ENCODE peak calls at places on chromosomes 4 and X, in seven cellular contexts. V, W, Y, R, C, A and O are unnamed samples.

GRCh38 chr4:88276952-88277710 is 7.2 kb downstream of the PPM1K start:
- DNase-seq in V (no peak), W (no peak), Y (no peak), R (no peak), C (no peak), A (no peak), O (no peak)

GRCh38 chr4:87188932-87189331 is 31.5 kb downstream of the KLHL8 start:
- DNase-seq in V (no peak), W (peak), Y (no peak), R (no peak), C (peak), A (no peak), O (no peak)

GRCh38 chr4:23856630-23857029 is 33.2 kb downstream of the PPARGC1A start:
- DNase-seq in V (peak), W (peak), Y (no peak), R (no peak), C (no peak), A (no peak), O (no peak)

GRCh38 chr4:4524364-4524763 is 17.5 kb downstream of the STX18 start:
- DNase-seq in V (peak), W (no peak), Y (no peak), R (no peak), C (no peak), A (peak), O (peak)

GRCh38 chrX:46576458-46576857 is 2.9 kb downstream of the CHST7 start:
- DNase-seq in V (peak), W (no peak), Y (peak), R (no peak), C (no peak), A (no peak), O (no peak)

GRCh38 chrX:42491145-42491907 is 286.6 kb downstream of the PPP1R2C start:
- DNase-seq in V (no peak), W (no peak), Y (no peak), R (no peak), C (no peak), A (no peak), O (no peak)

GRCh38 chrX:19912-20571 is 261.1 kb upstream of the PLCXD1 start:
- DNase-seq in V (no peak), W (no peak), Y (no peak), R (no peak), C (no peak), A (no peak), O (peak)

GRCh38 chr4:32485976-32486375 is 1765.8 kb downstream of the PCDH7 start:
- DNase-seq in V (no peak), W (no peak), Y (no peak), R (no peak), C (no peak), A (no peak), O (no peak)

GRCh38 chr4:41375561-41375960 is 118.8 kb downstream of the UCHL1 start:
- DNase-seq in V (no peak), W (no peak), Y (no peak), R (no peak), C (no peak), A (no peak), O (no peak)

GRCh38 chr4:1011022-1011694 is at the start of gene FGFRL1:
- DNase-seq in V (peak), W (peak), Y (peak), R (peak), C (peak), A (peak), O (peak)

GRCh38 chr4:142960867-142961644 is 115.0 kb upstream of the INPP4B start:
- DNase-seq in V (no peak), W (no peak), Y (no peak), R (no peak), C (no peak), A (no peak), O (no peak)

GRCh38 chr4:21948347-21949072 is at the start of gene KCNIP4:
- DNase-seq in V (no peak), W (peak), Y (peak), R (peak), C (no peak), A (no peak), O (no peak)

GRCh38 chr4:60923075-60923474 is 277.1 kb upstream of the ADGRL3 start:
- DNase-seq in V (no peak), W (no peak), Y (no peak), R (no peak), C (no peak), A (no peak), O (no peak)

GRCh38 chr4:183430317-183430986 is 14.0 kb upstream of the CDKN2AIP start:
- DNase-seq in V (peak), W (no peak), Y (no peak), R (peak), C (no peak), A (no peak), O (no peak)

GRCh38 chr4:145098675-145099037 is 545 bp downstream of the ABCE1 start:
- DNase-seq in V (peak), W (no peak), Y (peak), R (no peak), C (peak), A (peak), O (no peak)

GRCh38 chr4:124111922-124112321 is 600.6 kb downstream of the ANKRD50 start:
- DNase-seq in V (peak), W (no peak), Y (peak), R (peak), C (peak), A (no peak), O (no peak)

GRCh38 chrX:24858004-24858746 is 157.6 kb downstream of the ARX start:
- DNase-seq in V (no peak), W (no peak), Y (peak), R (no peak), C (no peak), A (no peak), O (no peak)

GRCh38 chr4:130035391-130035790 is 939.4 kb downstream of the C4orf33 start:
- DNase-seq in V (no peak), W (no peak), Y (no peak), R (no peak), C (no peak), A (no peak), O (no peak)

GRCh38 chr4:72442715-72443114 is 126.3 kb downstream of the ADAMTS3 start:
- DNase-seq in V (no peak), W (no peak), Y (peak), R (no peak), C (peak), A (no peak), O (no peak)

GRCh38 chr4:162162672-162163071 is 1.1 kb downstream of the FSTL5 start:
- DNase-seq in V (no peak), W (no peak), Y (no peak), R (no peak), C (no peak), A (no peak), O (no peak)

GRCh38 chr4:185865901-185866328 is 53.9 kb upstream of the SORBS2 start:
- DNase-seq in V (peak), W (peak), Y (peak), R (no peak), C (peak), A (no peak), O (no peak)